ENCODE peak calls at places on chromosomes 6 and 20, in seven cellular contexts. X, S, P, C, H, G and Q are unnamed samples.
A peak's percentile ranks its signal among the peaks of the same experiment; 100 is the strongest.

GRCh38 chr20:19368351-19368750 is 155.9 kb downstream of the SLC24A3 start:
- DNase-seq in X (no peak), S (no peak), P (no peak), C (no peak), H (no peak), G (no peak), Q (no peak)

GRCh38 chr6:42714098-42714761 is 8.2 kb downstream of the PRPH2 start:
- DNase-seq in X (no peak), S (no peak), P (no peak), C (no peak), H (no peak), G (no peak), Q (no peak)

GRCh38 chr6:5116243-5116991 is 31.3 kb downstream of the PPP1R3G start:
- DNase-seq in X (no peak), S (no peak), P (no peak), C (no peak), H (no peak), G (no peak), Q (no peak)

GRCh38 chr6:130043344-130043743 is 25.0 kb downstream of the L3MBTL3 start:
- DNase-seq in X (no peak), S (no peak), P (no peak), C (no peak), H (no peak), G (no peak), Q (no peak)

GRCh38 chr6:43228951-43229802 is at the start of gene DNPH1:
- DNase-seq in X (peak; percentile 75), S (peak; percentile 59), P (peak; percentile 13), C (peak; percentile 75), H (peak; percentile 37), G (peak; percentile 95), Q (peak; percentile 35)

GRCh38 chr6:44487611-44488010 is 100.1 kb downstream of the CDC5L start:
- DNase-seq in X (no peak), S (no peak), P (no peak), C (no peak), H (no peak), G (no peak), Q (no peak)

GRCh38 chr6:123508290-123508689 is 128.5 kb downstream of the TRDN start:
- DNase-seq in X (no peak), S (no peak), P (no peak), C (no peak), H (no peak), G (no peak), Q (no peak)

GRCh38 chr6:139568956-139569538 is 194.6 kb upstream of the CITED2 start:
- DNase-seq in X (no peak), S (no peak), P (no peak), C (no peak), H (peak; percentile 17), G (no peak), Q (no peak)

GRCh38 chr20:32797160-32797468 is 22.6 kb upstream of the MAPRE1 start:
- DNase-seq in X (no peak), S (no peak), P (no peak), C (no peak), H (no peak), G (no peak), Q (no peak)

GRCh38 chr20:1177680-1178079 is 7.1 kb downstream of the TMEM74B start:
- DNase-seq in X (no peak), S (no peak), P (no peak), C (no peak), H (no peak), G (peak; percentile 81), Q (no peak)

GRCh38 chr6:163405412-163406309 is 8.9 kb upstream of the QKI start:
- DNase-seq in X (no peak), S (no peak), P (no peak), C (peak; percentile 38), H (no peak), G (no peak), Q (no peak)

GRCh38 chr6:112827793-112828192 is 480.7 kb downstream of the RFPL4B start:
- DNase-seq in X (no peak), S (no peak), P (no peak), C (no peak), H (no peak), G (no peak), Q (no peak)

GRCh38 chr6:165637591-165637990 is 25.4 kb downstream of the PDE10A start:
- DNase-seq in X (no peak), S (no peak), P (no peak), C (no peak), H (no peak), G (no peak), Q (no peak)

GRCh38 chr6:135163440-135163738 is 17.7 kb upstream of the MYB start:
- DNase-seq in X (no peak), S (no peak), P (no peak), C (no peak), H (no peak), G (no peak), Q (no peak)

GRCh38 chr6:166466178-166467122 is 83.7 kb upstream of the MPC1 start:
- DNase-seq in X (no peak), S (no peak), P (no peak), C (no peak), H (peak; percentile 80), G (no peak), Q (no peak)